ENCODE peak calls at places on chromosomes 7 and 10, in six cellular contexts. T is aorta, M is astrocyte, J is neuronal stem cell, G is breast epithelium, Z is stomach. K is an unnamed sample. For H3K27me3, H3K9me3 and H3K36me3, the result is how much of the 10 kb centered on the place peaks cover.

GRCh38 chr10:104308439-104308903 is 29.8 kb downstream of the ITPRIP start:
- DNase-seq in T (no peak), M (no peak), J (no peak), G (no peak), Z (no peak), K (no peak)

GRCh38 chr7:115910541-115911164 is 119.9 kb downstream of the TFEC start:
- DNase-seq in T (no peak), M (peak), J (peak), G (no peak), Z (no peak), K (no peak)

GRCh38 chr7:35727571-35727970 is 32.6 kb upstream of the HERPUD2 start:
- DNase-seq in T (no peak), M (no peak), J (no peak), G (no peak), Z (no peak), K (no peak)

GRCh38 chr7:28358423-28358868 is 53.9 kb upstream of the CREB5 start:
- DNase-seq in T (no peak), M (peak), J (no peak), G (no peak), Z (no peak), K (no peak)

GRCh38 chr7:47464266-47464665 is 117.6 kb downstream of the TNS3 start:
- DNase-seq in T (no peak), M (no peak), J (no peak), G (no peak), Z (no peak), K (no peak)

GRCh38 chr10:76649723-76650127 is 987.9 kb downstream of the KCNMA1 start:
- DNase-seq in T (peak), M (peak), J (no peak), G (no peak), Z (peak), K (no peak)

GRCh38 chr10:72126184-72126871 is 38.0 kb upstream of the SPOCK2 start:
- DNase-seq in T (no peak), M (peak), J (no peak), G (no peak), Z (no peak), K (no peak)

GRCh38 chr10:89283988-89284475 is 17.8 kb upstream of the IFIT2 start:
- DNase-seq in T (peak), M (peak), J (no peak), G (no peak), Z (no peak), K (peak)

GRCh38 chr7:144780071-144780608 is 55.7 kb downstream of the TPK1 start:
- DNase-seq in T (no peak), M (no peak), J (no peak), G (no peak), Z (no peak), K (no peak)

GRCh38 chr10:102140913-102141540 is 8.2 kb downstream of the PPRC1 start:
- DNase-seq in T (no peak), M (no peak), J (no peak), G (no peak), Z (no peak), K (no peak)

GRCh38 chr10:7913122-7913872 is 95.0 kb downstream of the TAF3 start:
- DNase-seq in T (no peak), M (no peak), J (no peak), G (no peak), Z (no peak), K (no peak)

GRCh38 chr10:117736655-117737054 is 194.1 kb downstream of the EMX2 start:
- DNase-seq in T (no peak), M (no peak), J (no peak), G (no peak), Z (no peak), K (no peak)

GRCh38 chr7:135801045-135801693 is 52.6 kb upstream of the FAM180A start:
- DNase-seq in T (no peak), M (peak), J (peak), G (no peak), Z (no peak), K (no peak)

GRCh38 chr10:33332183-33333031 is 2.1 kb downstream of the NRP1 start:
- DNase-seq in T (no peak), M (peak), J (no peak), G (no peak), Z (no peak), K (no peak)

DNA sequence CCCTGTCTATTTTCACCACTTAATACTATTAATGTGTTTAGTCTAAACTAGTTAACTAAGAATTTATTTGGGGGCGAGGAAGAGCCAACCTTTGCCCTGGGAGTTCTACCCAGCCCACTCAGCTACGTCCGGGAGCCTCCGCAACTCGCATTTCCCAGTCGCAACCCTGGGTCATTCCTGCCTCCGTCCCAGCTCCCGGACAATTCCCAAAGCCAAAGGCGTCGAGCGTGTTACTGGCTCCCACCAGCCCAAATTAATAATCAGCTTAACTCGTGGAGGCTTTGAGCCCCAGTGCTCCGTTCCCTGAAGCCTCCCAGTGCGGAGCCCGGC is 25.9 kb downstream of the SKIDA1 start:
- DNase-seq in T (no peak), M (no peak), J (no peak), G (no peak), Z (no peak), K (no peak)
- H3K27me3 ChIP-seq in T (under half), M (under half), J (under half), G (under half), Z (under half), K (under half)

GRCh38 chr10:43596546-43596945 is 9.7 kb upstream of the ZNF485 start:
- DNase-seq in T (no peak), M (no peak), J (no peak), G (no peak), Z (no peak), K (no peak)

GRCh38 chr10:43591303-43591904 is 14.8 kb upstream of the ZNF485 start:
- DNase-seq in T (no peak), M (no peak), J (no peak), G (no peak), Z (no peak), K (no peak)

GRCh38 chr10:43598447-43598846 is 7.8 kb upstream of the ZNF485 start:
- DNase-seq in T (no peak), M (no peak), J (no peak), G (no peak), Z (no peak), K (no peak)

GRCh38 chr10:43595739-43596298 is 10.4 kb upstream of the ZNF485 start:
- DNase-seq in T (no peak), M (no peak), J (no peak), G (no peak), Z (no peak), K (no peak)

DNA sequence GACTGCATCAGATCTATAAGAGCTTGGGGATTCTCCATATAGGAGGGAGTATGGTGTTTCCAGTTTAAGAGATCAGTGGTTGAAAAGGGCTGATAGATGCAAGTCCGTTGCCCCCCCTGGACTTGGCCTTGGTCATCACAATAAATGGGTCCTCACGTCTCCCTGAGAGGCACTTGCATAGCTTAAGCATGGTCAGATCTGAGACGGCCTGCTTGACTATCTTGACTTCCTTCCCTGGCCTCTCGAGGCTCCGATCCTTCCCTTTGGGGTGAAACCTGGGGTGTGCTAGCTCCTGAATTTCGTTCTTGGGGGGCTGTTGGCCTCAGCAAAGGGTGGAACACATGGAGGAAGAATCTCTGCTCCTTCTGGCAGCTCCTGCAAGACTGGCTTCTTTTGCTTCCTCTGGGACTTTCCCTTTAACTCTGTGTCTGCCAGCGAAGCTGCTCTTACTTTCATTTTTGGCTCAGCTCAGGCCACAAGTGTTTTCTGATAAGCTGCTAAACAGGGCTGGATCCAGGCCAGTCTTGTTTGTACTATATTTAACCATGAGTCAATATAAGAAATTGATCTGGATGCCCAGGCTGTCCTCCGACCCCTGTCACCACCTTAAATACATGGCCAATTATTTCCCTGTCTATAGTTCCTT is 11.2 kb upstream of the ZNF485 start:
- DNase-seq in T (no peak), M (no peak), J (no peak), G (no peak), Z (peak), K (no peak)
- H3K9me3 ChIP-seq in T (under half), M (under half), J (under half), G (under half), Z (under half), K (under half)

GRCh38 chr10:818010-818409 is 113.5 kb downstream of the LARP4B start:
- DNase-seq in T (no peak), M (peak), J (no peak), G (no peak), Z (no peak), K (no peak)
- H3K36me3 ChIP-seq in T (under half), M (half or more), J (half or more), G (under half), Z (half or more), K (half or more)

GRCh38 chr10:35972275-35972674 is 330.2 kb upstream of the FZD8 start:
- DNase-seq in T (no peak), M (no peak), J (no peak), G (no peak), Z (no peak), K (no peak)

DNA sequence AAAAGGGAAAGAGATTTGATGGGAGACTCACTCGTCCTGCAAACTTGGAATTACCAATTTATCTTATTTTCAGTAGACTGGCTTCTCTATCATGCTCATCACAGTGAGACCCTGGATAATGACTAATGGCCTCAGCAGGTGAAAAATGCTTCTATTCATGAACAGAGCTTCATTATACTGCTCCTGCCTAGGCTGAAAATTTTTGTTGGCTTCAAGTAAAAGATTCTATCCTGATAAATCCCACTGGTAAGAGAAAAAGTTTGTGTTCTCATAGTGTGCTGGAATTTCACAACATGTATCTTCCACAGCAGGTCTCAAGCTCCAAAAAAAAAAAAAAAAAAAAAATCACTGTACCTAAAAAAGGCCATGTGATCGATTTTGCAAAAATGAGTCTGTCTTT is 329.3 kb upstream of the FZD8 start:
- DNase-seq in T (no peak), M (no peak), J (no peak), G (no peak), Z (no peak), K (no peak)
- H3K27me3 ChIP-seq in T (under half), M (under half), J (under half), G (under half), Z (under half), K (under half)

DNA sequence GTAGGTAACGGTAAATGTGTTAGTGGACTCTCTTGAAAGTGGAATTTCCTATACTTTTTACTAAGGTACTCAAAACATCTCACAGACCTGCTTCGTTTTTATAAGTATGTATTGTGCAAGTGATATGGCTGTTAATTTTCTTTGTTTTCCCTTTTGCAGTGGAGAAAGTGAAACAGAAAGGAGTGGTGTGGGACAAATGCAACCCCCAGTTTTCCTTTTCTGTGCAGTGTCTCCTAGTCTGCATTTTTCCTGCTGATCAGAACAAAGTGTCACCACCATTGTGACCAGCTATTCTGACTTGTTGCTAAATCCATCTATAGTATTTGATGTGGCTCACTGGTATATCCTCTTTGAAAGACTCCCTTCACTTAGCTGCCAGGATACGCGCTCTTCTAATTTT is 410.0 kb downstream of the EXOC4 start:
- DNase-seq in T (no peak), M (no peak), J (no peak), G (no peak), Z (no peak), K (no peak)
- H3K9me3 ChIP-seq in T (under half), M (under half), J (under half), G (under half), Z (under half), K (under half)

GRCh38 chr7:66146701-66147100 is 32.1 kb downstream of the CRCP start:
- DNase-seq in T (no peak), M (no peak), J (no peak), G (no peak), Z (no peak), K (no peak)

GRCh38 chr7:66152538-66153191 is 38.0 kb downstream of the CRCP start:
- DNase-seq in T (no peak), M (no peak), J (peak), G (no peak), Z (no peak), K (no peak)

GRCh38 chr7:66145404-66145843 is 30.8 kb downstream of the CRCP start:
- DNase-seq in T (peak), M (no peak), J (no peak), G (no peak), Z (peak), K (peak)

GRCh38 chr7:66153691-66154090 is 39.0 kb downstream of the CRCP start:
- DNase-seq in T (no peak), M (no peak), J (no peak), G (no peak), Z (no peak), K (no peak)

DNA sequence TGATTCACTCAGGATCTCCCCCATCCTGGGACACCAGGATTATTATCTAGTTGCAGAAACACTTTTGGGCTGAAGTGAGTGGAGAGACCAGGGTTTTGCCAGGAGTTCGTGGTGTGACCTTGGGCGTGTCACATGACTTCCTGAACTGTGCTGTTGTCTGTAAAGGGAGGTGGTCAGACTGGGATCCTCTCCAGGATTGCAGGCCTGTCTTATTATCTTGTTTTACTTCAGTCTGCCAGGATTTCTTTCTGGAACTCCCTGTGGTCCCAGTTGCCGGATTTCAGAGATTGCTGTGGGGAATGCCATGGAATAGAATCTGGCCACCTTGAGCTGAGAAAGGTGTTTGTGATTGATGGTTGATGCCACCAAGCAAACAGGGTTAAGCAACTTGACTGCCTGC is 35.8 kb downstream of the CRCP start:
- DNase-seq in T (peak), M (peak), J (no peak), G (no peak), Z (no peak), K (peak)
- H3K36me3 ChIP-seq in T (under half), M (under half), J (half or more), G (under half), Z (half or more), K (under half)

GRCh38 chr7:1236132-1236655 is 3.5 kb downstream of the UNCX start:
- DNase-seq in T (no peak), M (no peak), J (no peak), G (no peak), Z (no peak), K (no peak)
- H3K27me3 ChIP-seq in T (under half), M (half or more), J (half or more), G (under half), Z (half or more), K (under half)

GRCh38 chr7:119408596-119408995 is 864.4 kb upstream of the KCND2 start:
- DNase-seq in T (no peak), M (no peak), J (no peak), G (no peak), Z (no peak), K (no peak)
- H3K9me3 ChIP-seq in T (under half), M (under half), J (under half), G (under half), Z (under half), K (under half)